ENCODE peak calls at places on chromosomes 11 and 22, in seven cellular contexts. O is RCC 7860; L is effector CD4-positive, alpha-beta T cell; Y is NCI-H1417; K is naive B cell; J is osteocyte; E is IMR-90. I is an unnamed sample.

GRCh38 chr11:124756753-124757227 is 4.7 kb upstream of the VSIG2 start:
- DNase-seq in K (no peak), E (no peak), Y (no peak), J (no peak), O (no peak), L (no peak), I (no peak)

GRCh38 chr11:2390091-2390870 is 10.3 kb upstream of the TSSC4 start:
- DNase-seq in K (no peak), L (no peak), E (no peak), J (no peak), O (no peak), Y (no peak), I (no peak)

GRCh38 chr11:2466869-2467694 is 22.3 kb downstream of the KCNQ1 start:
- DNase-seq in O (no peak), L (peak; percentile 35), E (no peak), K (no peak), Y (no peak), J (peak; percentile 81), I (no peak)

GRCh38 chr11:65395961-65396530 is 9.6 kb downstream of the FRMD8 start:
- DNase-seq in Y (no peak), K (no peak), E (no peak), L (no peak), O (no peak), J (no peak), I (no peak)

GRCh38 chr11:128021304-128022006 is 565.9 kb downstream of the ETS1 start:
- DNase-seq in L (no peak), J (no peak), E (no peak), O (no peak), Y (peak; percentile 31), K (no peak), I (no peak)

GRCh38 chr11:48103621-48104561 is 112.7 kb upstream of the OR4B1 start:
- DNase-seq in L (no peak), E (peak; percentile 13), O (peak; percentile 14), J (no peak), K (no peak), Y (no peak), I (no peak)

GRCh38 chr22:24417901-24418641 is 9.3 kb upstream of the ADORA2A start:
- DNase-seq in O (no peak), E (peak; percentile 46), K (no peak), J (no peak), L (no peak), Y (no peak), I (no peak)

GRCh38 chr22:42933783-42934144 is 76.7 kb upstream of the ARFGAP3 start:
- DNase-seq in L (no peak), Y (no peak), E (peak; percentile 97), O (peak; percentile 83), K (no peak), J (no peak), I (peak; percentile 82)

GRCh38 chr11:124900464-124900863 is 2.8 kb upstream of the ROBO4 start:
- DNase-seq in K (no peak), Y (no peak), O (peak; percentile 87), E (peak; percentile 93), L (no peak), J (peak; percentile 53), I (peak; percentile 68)

GRCh38 chr11:67278135-67278938 is 10.8 kb upstream of the ANKRD13D start:
- DNase-seq in L (no peak), K (no peak), Y (no peak), O (no peak), J (no peak), E (no peak), I (no peak)

GRCh38 chr11:126992804-126993111 is 7.8 kb downstream of the KIRREL3 start:
- DNase-seq in O (peak; percentile 89), L (no peak), K (no peak), J (no peak), Y (no peak), E (peak; percentile 95), I (peak; percentile 82)

GRCh38 chr11:88411265-88411664 is 73.7 kb upstream of the CTSC start:
- DNase-seq in E (peak; percentile 92), K (no peak), J (no peak), L (no peak), Y (no peak), O (peak; percentile 30), I (peak; percentile 66)

GRCh38 chr11:105137286-105137685 is 2.3 kb downstream of the CARD18 start:
- DNase-seq in Y (no peak), O (no peak), K (no peak), E (peak; percentile 43), L (no peak), J (no peak), I (no peak)

GRCh38 chr11:13276454-13276851 is 1.1 kb upstream of the BMAL1 start:
- DNase-seq in L (no peak), J (no peak), E (no peak), O (no peak), Y (no peak), K (no peak), I (no peak)

GRCh38 chr11:26263769-26264168 is 68.2 kb upstream of the ANO3 start:
- DNase-seq in K (no peak), J (no peak), Y (no peak), O (no peak), E (no peak), L (no peak), I (no peak)

GRCh38 chr11:112784323-112785073 is 176.7 kb upstream of the NCAM1 start:
- DNase-seq in K (no peak), Y (no peak), L (no peak), E (no peak), J (no peak), O (no peak), I (no peak)

GRCh38 chr22:48827228-48827810 is 1000.4 kb downstream of the BRD1 start:
- DNase-seq in J (no peak), L (no peak), K (no peak), E (no peak), O (no peak), Y (no peak), I (no peak)

GRCh38 chr11:81772161-81772560 is 961.5 kb downstream of the FAM181B start:
- DNase-seq in J (no peak), Y (no peak), E (no peak), O (no peak), L (no peak), K (no peak), I (no peak)

GRCh38 chr11:44397586-44398178 is 87.7 kb upstream of the ALX4 start:
- DNase-seq in K (no peak), L (no peak), Y (no peak), E (no peak), J (no peak), O (no peak), I (no peak)

GRCh38 chr11:111777094-111778046 is 11.2 kb upstream of the PPP2R1B start:
- DNase-seq in J (no peak), K (peak; percentile 59), O (peak; percentile 44), Y (peak; percentile 44), L (peak; percentile 14), E (peak; percentile 82), I (peak; percentile 63)

I was measured in AG04450.